ENCODE peak calls at places on chromosomes 3 and 15, in five cellular contexts. X is ascending aorta, A is body of pancreas, K is psoas muscle, L is left lung. J is an unnamed sample. For H3K4me1 and H3K36me3, the result is how much of the 10 kb centered on the place peaks cover.

GRCh38 chr3:105334138-105334882 is 32.4 kb upstream of the ALCAM start:
- DNase-seq in X (no peak), A (no peak), K (no peak), L (no peak), J (no peak)

GRCh38 chr3:125048282-125048681 is 7.5 kb downstream of the HEG1 start:
- DNase-seq in X (no peak), A (no peak), K (no peak), L (no peak), J (no peak)

GRCh38 chr3:39407773-39408492 is 1.4 kb downstream of the RPSA start:
- DNase-seq in X (no peak), A (no peak), K (no peak), L (no peak), J (no peak)

GRCh38 chr15:56989411-56989924 is 71.0 kb downstream of the TCF12 start:
- DNase-seq in X (no peak), A (no peak), K (no peak), L (no peak), J (no peak)

GRCh38 chr15:67880651-67881182 is 40.9 kb upstream of the RNU6-1 start:
- DNase-seq in X (no peak), A (peak), K (no peak), L (no peak), J (no peak)

GRCh38 chr3:128095222-128095703 is 28.3 kb downstream of the RUVBL1 start:
- DNase-seq in X (no peak), A (peak), K (peak), L (peak), J (peak)

GRCh38 chr15:75091814-75092213 is 68.4 kb downstream of the PPCDC start:
- DNase-seq in X (no peak), A (no peak), K (no peak), L (no peak), J (no peak)

GRCh38 chr3:34012102-34012461 is 213.7 kb downstream of the PDCD6IP start:
- DNase-seq in X (no peak), A (peak), K (no peak), L (no peak), J (no peak)

GRCh38 chr3:142597898-142598297 is 1.7 kb downstream of the PLS1 start:
- DNase-seq in X (no peak), A (no peak), K (no peak), L (no peak), J (no peak)

GRCh38 chr3:66675383-66675782 is 174.6 kb upstream of the LRIG1 start:
- DNase-seq in X (no peak), A (no peak), K (no peak), L (no peak), J (no peak)

GRCh38 chr15:96764501-96764900 is 434.0 kb downstream of the NR2F2 start:
- DNase-seq in X (no peak), A (no peak), K (no peak), L (peak), J (no peak)

GRCh38 chr15:70419046-70419445 is 321.3 kb upstream of the TLE3 start:
- DNase-seq in X (no peak), A (no peak), K (no peak), L (no peak), J (no peak)

GRCh38 chr15:95298729-95299128 is 1031.8 kb upstream of the NR2F2 start:
- DNase-seq in X (no peak), A (no peak), K (no peak), L (no peak), J (no peak)

GRCh38 chr15:90862964-90863721 is 5.2 kb upstream of the FURIN start:
- DNase-seq in X (no peak), A (peak), K (no peak), L (peak), J (no peak)

GRCh38 chr3:183254816-183255730 is 2.0 kb downstream of the B3GNT5 start:
- DNase-seq in X (no peak), A (no peak), K (no peak), L (no peak), J (no peak)

GRCh38 chr3:71652786-71653419 is 69.4 kb upstream of the FOXP1 start:
- DNase-seq in X (no peak), A (peak), K (peak), L (no peak), J (no peak)

GRCh38 chr3:101259485-101260341 is 60.7 kb downstream of the IMPG2 start:
- DNase-seq in X (no peak), A (no peak), K (no peak), L (no peak), J (no peak)

GRCh38 chr15:51229907-51230328 is 108.5 kb downstream of the CYP19A1 start:
- DNase-seq in X (no peak), A (peak), K (no peak), L (no peak), J (no peak)

GRCh38 chr3:24704496-24704895 is 209.8 kb upstream of the THRB start:
- DNase-seq in X (no peak), A (no peak), K (no peak), L (no peak), J (no peak)

GRCh38 chr15:40807888-40808194 is 568 bp upstream of the DNAJC17 start:
- DNase-seq in X (no peak), A (no peak), K (no peak), L (no peak), J (no peak)

GRCh38 chr15:61702224-61703120 is 357.8 kb downstream of the VPS13C start:
- DNase-seq in X (no peak), A (no peak), K (peak), L (no peak), J (no peak)

GRCh38 chr3:132432639-132433038 is 15.3 kb downstream of the DNAJC13 start:
- DNase-seq in X (no peak), A (no peak), K (no peak), L (no peak), J (no peak)

GRCh38 chr3:16106050-16106449 is 68.4 kb upstream of the GALNT15 start:
- DNase-seq in X (no peak), A (no peak), K (no peak), L (no peak), J (no peak)

GRCh38 chr3:128195369-128195768 is 42.1 kb downstream of the EEFSEC start:
- DNase-seq in X (no peak), A (no peak), K (no peak), L (no peak), J (no peak)

GRCh38 chr3:52454235-52454937 is 545 bp upstream of the TNNC1 start:
- DNase-seq in X (no peak), A (no peak), K (no peak), L (no peak), J (peak)

GRCh38 chr3:17044844-17045243 is 160.1 kb downstream of the PLCL2 start:
- DNase-seq in X (no peak), A (no peak), K (no peak), L (no peak), J (no peak)

GRCh38 chr15:92197761-92198160 is 195.9 kb upstream of the ST8SIA2 start:
- DNase-seq in X (no peak), A (no peak), K (no peak), L (no peak), J (no peak)

GRCh38 chr3:56974242-56974945 is 86.1 kb upstream of the SPATA12 start:
- DNase-seq in X (no peak), A (no peak), K (no peak), L (no peak), J (no peak)

GRCh38 chr3:120274739-120275167 is 10.3 kb downstream of the GPR156 start:
- DNase-seq in X (no peak), A (peak), K (no peak), L (no peak), J (peak)

GRCh38 chr3:17983106-17983505 is 240.7 kb upstream of the TBC1D5 start:
- DNase-seq in X (no peak), A (no peak), K (no peak), L (no peak), J (no peak)

GRCh38 chr3:131328739-131329138 is 52.8 kb upstream of the NUDT16 start:
- DNase-seq in X (no peak), A (no peak), K (no peak), L (no peak), J (no peak)

GRCh38 chr3:69143605-69144004 is 21.2 kb upstream of the LMOD3 start:
- DNase-seq in X (no peak), A (no peak), K (no peak), L (no peak), J (no peak)

GRCh38 chr3:52820741-52821140 is 9.7 kb downstream of the ITIH4 start:
- DNase-seq in X (no peak), A (peak), K (no peak), L (no peak), J (no peak)

GRCh38 chr3:30245805-30246622 is 360.4 kb upstream of the TGFBR2 start:
- DNase-seq in X (no peak), A (no peak), K (no peak), L (no peak), J (no peak)

GRCh38 chr3:158725348-158725966 is 6.8 kb downstream of the RARRES1 start:
- DNase-seq in X (no peak), A (peak), K (peak), L (no peak), J (peak)

GRCh38 chr3:177574232-177574856 is 377.1 kb upstream of the TBL1XR1 start:
- DNase-seq in X (no peak), A (peak), K (no peak), L (no peak), J (peak)

DNA sequence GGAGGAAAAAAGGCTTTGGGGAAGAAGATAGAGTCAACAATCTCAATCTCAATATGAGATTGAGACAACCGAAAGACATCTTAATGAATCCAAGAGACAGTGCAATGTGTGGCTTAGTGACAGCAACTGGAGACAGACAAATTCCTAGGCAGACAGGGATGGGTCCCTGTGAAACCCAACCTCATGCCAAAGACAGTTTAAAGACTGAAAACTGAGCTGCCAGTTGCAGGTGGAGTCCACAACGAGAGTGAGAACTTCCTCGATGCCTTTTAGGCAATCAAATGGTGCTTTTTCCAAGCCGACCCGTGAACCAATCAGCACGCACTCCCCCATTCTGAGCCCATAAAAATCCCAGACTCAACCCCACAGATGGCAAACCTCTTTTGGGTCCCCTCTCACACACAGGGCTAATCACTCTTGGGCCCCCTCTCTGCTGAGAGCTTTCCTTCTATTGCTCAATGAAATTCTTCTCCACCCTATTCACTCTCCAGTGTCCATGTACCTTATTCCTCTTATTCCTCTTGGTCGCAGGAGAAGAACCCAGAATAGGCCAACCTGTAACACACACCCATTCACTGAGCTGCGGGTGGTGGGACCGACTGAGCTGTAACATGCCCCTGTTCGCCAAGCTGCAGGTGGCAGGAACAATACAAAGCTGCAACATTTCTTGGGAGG is 34.8 kb downstream of the ZMAT3 start:
- DNase-seq in X (no peak), A (no peak), K (no peak), L (no peak), J (no peak)
- H3K4me1 ChIP-seq in X (under half), A (under half), K (under half), L (under half), J (under half)

GRCh38 chr15:39580630-39581500 is at the start of gene THBS1:
- DNase-seq in X (peak), A (peak), K (peak), L (peak), J (peak)

GRCh38 chr15:39580117-39580629 is 706 bp upstream of the THBS1 start:
- DNase-seq in X (peak), A (peak), K (peak), L (peak), J (peak)

GRCh38 chr15:39582977-39583585 is 2.2 kb downstream of the THBS1 start:
- DNase-seq in X (no peak), A (no peak), K (no peak), L (no peak), J (no peak)

GRCh38 chr15:39582286-39582976 is 1.6 kb downstream of the THBS1 start:
- DNase-seq in X (no peak), A (peak), K (peak), L (no peak), J (peak)

DNA sequence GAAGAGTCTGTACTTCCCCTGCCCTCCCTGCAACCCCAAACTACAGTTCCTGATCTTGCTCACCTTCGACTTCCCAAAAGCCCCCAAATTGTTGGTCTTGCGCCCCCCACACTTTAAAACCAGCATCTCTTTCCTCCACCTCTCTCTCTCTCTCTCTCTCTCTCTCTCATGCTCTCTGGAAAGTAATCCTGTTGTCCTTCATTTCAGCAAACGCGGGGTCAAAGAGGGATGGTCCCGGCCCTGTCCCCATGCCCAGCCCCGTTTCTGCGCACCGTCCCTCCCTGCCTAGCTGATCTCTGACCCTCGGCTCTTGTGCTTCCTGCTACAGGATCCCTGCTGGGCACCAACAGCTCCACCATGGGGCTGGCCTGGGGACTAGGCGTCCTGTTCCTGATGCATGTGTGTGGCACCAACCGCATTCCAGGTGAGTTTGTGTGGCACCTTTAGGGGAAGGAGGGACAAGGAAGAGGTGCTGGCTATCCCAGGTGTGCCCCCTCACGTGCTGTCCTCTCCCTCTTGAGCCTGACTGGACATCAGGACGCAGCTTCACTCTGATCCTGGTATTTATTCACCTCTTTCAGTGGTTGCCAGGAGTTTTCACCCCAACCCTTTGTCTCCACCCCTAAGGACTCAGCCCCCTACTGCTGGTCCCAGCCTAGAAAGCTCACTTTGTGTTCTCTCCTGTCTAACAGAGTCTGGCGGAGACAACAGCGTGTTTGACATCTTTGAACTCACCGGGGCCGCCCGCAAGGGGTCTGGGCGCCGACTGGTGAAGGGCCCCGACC is 814 bp downstream of the THBS1 start:
- DNase-seq in X (no peak), A (peak), K (no peak), L (peak), J (peak)
- H3K36me3 ChIP-seq in X (under half), A (under half), K (under half), L (under half), J (under half)

DNA sequence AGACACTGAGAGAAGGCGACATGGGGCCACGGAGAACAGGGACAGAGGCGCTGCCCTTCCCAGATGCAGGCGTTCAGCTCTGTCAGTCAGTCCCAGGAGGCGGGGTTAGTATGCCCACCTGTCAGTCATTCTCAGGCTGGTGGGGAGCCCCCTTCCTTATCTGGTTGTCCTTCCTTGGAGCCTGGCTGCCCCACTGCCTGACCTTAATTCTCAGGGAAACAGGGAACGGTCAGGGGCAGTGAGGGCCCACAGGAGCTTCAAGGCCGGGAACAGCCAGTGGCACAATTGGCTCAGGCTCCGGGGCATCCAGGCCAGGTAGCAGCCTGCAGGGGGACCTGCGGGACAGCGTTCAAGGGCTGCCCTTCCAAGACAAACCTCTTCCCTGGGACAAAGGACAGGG is 133.2 kb downstream of the CHSY1 start:
- DNase-seq in X (no peak), A (no peak), K (no peak), L (no peak), J (no peak)
- H3K4me1 ChIP-seq in X (under half), A (under half), K (under half), L (under half), J (under half)

DNA sequence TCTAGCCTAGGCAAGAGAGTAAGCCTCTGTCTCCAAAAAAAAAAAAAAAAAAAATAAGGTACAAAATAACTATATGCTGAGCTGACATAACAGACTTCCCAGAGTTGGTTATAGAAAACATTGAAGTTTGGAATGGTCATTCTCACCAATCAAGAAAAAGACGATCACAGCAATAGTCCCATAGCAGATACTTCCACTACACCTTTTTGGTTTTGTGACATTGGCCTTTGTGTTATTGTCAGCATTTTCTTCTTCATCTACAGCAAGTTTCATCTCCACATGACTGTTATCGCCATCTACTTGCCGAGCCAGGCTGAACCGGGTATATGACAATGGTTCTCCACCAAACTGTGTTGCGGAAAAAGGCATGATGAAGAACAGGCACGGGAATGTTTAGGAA is 6.9 kb downstream of the TFRC start:
- DNase-seq in X (no peak), A (no peak), K (no peak), L (no peak), J (no peak)
- H3K36me3 ChIP-seq in X (under half), A (under half), K (half or more), L (under half), J (under half)

GRCh38 chr3:171277456-171278406 is 182.5 kb downstream of the TNIK start:
- DNase-seq in X (no peak), A (no peak), K (no peak), L (no peak), J (no peak)
- H3K4me1 ChIP-seq in X (under half), A (under half), K (under half), L (under half), J (under half)

GRCh38 chr15:43403616-43404015 is 32.7 kb downstream of the TUBGCP4 start:
- DNase-seq in X (no peak), A (no peak), K (no peak), L (no peak), J (no peak)
- H3K36me3 ChIP-seq in X (half or more), A (under half), K (half or more), L (under half), J (under half)

GRCh38 chr3:58668247-58668646 is 1.7 kb upstream of the FAM3D start:
- DNase-seq in X (no peak), A (no peak), K (no peak), L (no peak), J (no peak)

GRCh38 chr3:58666683-58667082 is at the start of gene FAM3D:
- DNase-seq in X (no peak), A (peak), K (no peak), L (no peak), J (peak)

GRCh38 chr3:58667229-58667628 is 655 bp upstream of the FAM3D start:
- DNase-seq in X (no peak), A (no peak), K (no peak), L (no peak), J (no peak)

GRCh38 chr3:58665410-58665809 is 1.2 kb downstream of the FAM3D start:
- DNase-seq in X (no peak), A (no peak), K (no peak), L (no peak), J (no peak)

DNA sequence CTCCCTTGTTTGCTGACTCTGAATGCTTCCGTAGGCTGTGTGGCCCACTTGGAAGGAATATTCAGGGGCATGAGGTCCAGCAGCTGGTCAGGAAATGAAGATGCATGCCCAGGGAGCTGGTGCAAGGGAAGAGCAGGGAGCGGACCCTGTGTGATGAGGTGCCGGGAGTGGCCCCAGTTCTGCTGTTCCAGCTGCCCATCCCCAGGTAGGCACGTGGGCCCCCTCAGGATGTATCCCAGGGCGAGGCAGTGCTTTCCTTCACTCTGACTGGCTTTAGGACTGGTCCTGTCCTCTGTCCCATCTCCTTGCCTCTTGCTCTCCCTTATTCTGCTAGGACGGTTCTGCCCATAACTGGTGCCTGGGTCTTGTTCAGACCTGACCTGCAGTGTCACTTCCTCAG is 1.1 kb upstream of the FAM3D start:
- DNase-seq in X (no peak), A (no peak), K (no peak), L (no peak), J (no peak)
- H3K4me1 ChIP-seq in X (under half), A (under half), K (under half), L (under half), J (under half)

J was measured in heart right ventricle.